ENCODE peak calls at places on chromosome 1, in six cellular contexts. One of them, this sample, is unnamed. For H3K9me3, the result is how much of the 10 kb centered on the place peaks cover.

GRCh38 chr1:32303997-32304622 is 12.2 kb downstream of the HDAC1 start:
- DNase-seq in cardiac muscle cell: no peak
- DNase-seq in body of pancreas: no peak
- DNase-seq in Peyer's patch: no peak
- DNase-seq in psoas muscle: no peak
- DNase-seq in GM12878: no peak
- DNase-seq in this sample: no peak

GRCh38 chr1:208190784-208191183 is 53.4 kb downstream of the PLXNA2 start:
- DNase-seq in GM12878: no peak
- DNase-seq in cardiac muscle cell: no peak
- DNase-seq in Peyer's patch: no peak
- DNase-seq in psoas muscle: no peak
- DNase-seq in body of pancreas: no peak
- DNase-seq in this sample: no peak

GRCh38 chr1:6373961-6374720 is 19.4 kb downstream of the ACOT7 start:
- DNase-seq in Peyer's patch: no peak
- DNase-seq in body of pancreas: peak
- DNase-seq in cardiac muscle cell: no peak
- DNase-seq in GM12878: no peak
- DNase-seq in psoas muscle: no peak
- DNase-seq in this sample: no peak

GRCh38 chr1:240484804-240485441 is 127.0 kb downstream of the GREM2 start:
- DNase-seq in cardiac muscle cell: no peak
- DNase-seq in GM12878: no peak
- DNase-seq in body of pancreas: no peak
- DNase-seq in psoas muscle: no peak
- DNase-seq in Peyer's patch: no peak
- DNase-seq in this sample: no peak

GRCh38 chr1:209277662-209278061 is 305.9 kb upstream of the CAMK1G start:
- DNase-seq in psoas muscle: no peak
- DNase-seq in body of pancreas: no peak
- DNase-seq in GM12878: no peak
- DNase-seq in cardiac muscle cell: no peak
- DNase-seq in Peyer's patch: no peak
- DNase-seq in this sample: no peak

GRCh38 chr1:240621249-240621648 is 9.3 kb upstream of the GREM2 start:
- DNase-seq in GM12878: no peak
- DNase-seq in body of pancreas: no peak
- DNase-seq in Peyer's patch: no peak
- DNase-seq in cardiac muscle cell: no peak
- DNase-seq in psoas muscle: no peak
- DNase-seq in this sample: no peak

GRCh38 chr1:56409112-56409691 is 170.2 kb downstream of the PLPP3 start:
- DNase-seq in GM12878: no peak
- DNase-seq in cardiac muscle cell: no peak
- DNase-seq in Peyer's patch: peak
- DNase-seq in psoas muscle: peak
- DNase-seq in body of pancreas: peak
- DNase-seq in this sample: no peak

GRCh38 chr1:117070124-117070523 is 10.0 kb downstream of the TTF2 start:
- DNase-seq in cardiac muscle cell: no peak
- DNase-seq in body of pancreas: no peak
- DNase-seq in GM12878: peak
- DNase-seq in psoas muscle: no peak
- DNase-seq in Peyer's patch: no peak
- DNase-seq in this sample: no peak

GRCh38 chr1:226908419-226908818 is 31.7 kb upstream of the COQ8A start:
- DNase-seq in psoas muscle: no peak
- DNase-seq in body of pancreas: no peak
- DNase-seq in Peyer's patch: no peak
- DNase-seq in GM12878: no peak
- DNase-seq in cardiac muscle cell: no peak
- DNase-seq in this sample: no peak

GRCh38 chr1:158932171-158932570 is 819 bp downstream of the PYHIN1 start:
- DNase-seq in GM12878: no peak
- DNase-seq in psoas muscle: no peak
- DNase-seq in body of pancreas: no peak
- DNase-seq in Peyer's patch: no peak
- DNase-seq in cardiac muscle cell: no peak
- DNase-seq in this sample: no peak
- H3K9me3 ChIP-seq in GM12878: under half
- H3K9me3 ChIP-seq in psoas muscle: under half
- H3K9me3 ChIP-seq in body of pancreas: under half
- H3K9me3 ChIP-seq in Peyer's patch: under half
- H3K9me3 ChIP-seq in cardiac muscle cell: under half
- H3K9me3 ChIP-seq in this sample: under half

GRCh38 chr1:150820710-150821521 is 12.9 kb upstream of the CTSK start:
- DNase-seq in body of pancreas: no peak
- DNase-seq in cardiac muscle cell: no peak
- DNase-seq in GM12878: no peak
- DNase-seq in Peyer's patch: no peak
- DNase-seq in psoas muscle: no peak
- DNase-seq in this sample: no peak

GRCh38 chr1:150829751-150830150 is 21.7 kb upstream of the CTSK start:
- DNase-seq in cardiac muscle cell: no peak
- DNase-seq in Peyer's patch: no peak
- DNase-seq in body of pancreas: no peak
- DNase-seq in psoas muscle: no peak
- DNase-seq in GM12878: no peak
- DNase-seq in this sample: no peak

GRCh38 chr1:150826299-150826698 is 18.2 kb upstream of the CTSK start:
- DNase-seq in Peyer's patch: no peak
- DNase-seq in cardiac muscle cell: no peak
- DNase-seq in GM12878: no peak
- DNase-seq in psoas muscle: no peak
- DNase-seq in body of pancreas: no peak
- DNase-seq in this sample: no peak
- H3K27ac ChIP-seq in Peyer's patch: no peak
- H3K27ac ChIP-seq in cardiac muscle cell: no peak
- H3K27ac ChIP-seq in GM12878: no peak
- H3K27ac ChIP-seq in psoas muscle: no peak
- H3K27ac ChIP-seq in body of pancreas: no peak
- H3K27ac ChIP-seq in this sample: no peak

GRCh38 chr1:231159202-231159962 is 2.5 kb upstream of the TRIM67 start:
- DNase-seq in psoas muscle: no peak
- DNase-seq in Peyer's patch: no peak
- DNase-seq in body of pancreas: no peak
- DNase-seq in GM12878: no peak
- DNase-seq in cardiac muscle cell: no peak
- DNase-seq in this sample: no peak
- H3K9me3 ChIP-seq in psoas muscle: under half
- H3K9me3 ChIP-seq in Peyer's patch: under half
- H3K9me3 ChIP-seq in body of pancreas: under half
- H3K9me3 ChIP-seq in GM12878: under half
- H3K9me3 ChIP-seq in cardiac muscle cell: under half
- H3K9me3 ChIP-seq in this sample: under half

GRCh38 chr1:157409927-157410326 is 142.4 kb downstream of the FCRL5 start:
- DNase-seq in GM12878: no peak
- DNase-seq in Peyer's patch: no peak
- DNase-seq in psoas muscle: no peak
- DNase-seq in body of pancreas: no peak
- DNase-seq in cardiac muscle cell: no peak
- DNase-seq in this sample: no peak
- H3K27ac ChIP-seq in GM12878: no peak
- H3K27ac ChIP-seq in Peyer's patch: no peak
- H3K27ac ChIP-seq in psoas muscle: no peak
- H3K27ac ChIP-seq in body of pancreas: no peak
- H3K27ac ChIP-seq in cardiac muscle cell: no peak
- H3K27ac ChIP-seq in this sample: no peak

GRCh38 chr1:230575886-230576477 is 66.3 kb upstream of the COG2 start:
- DNase-seq in body of pancreas: no peak
- DNase-seq in Peyer's patch: no peak
- DNase-seq in GM12878: no peak
- DNase-seq in cardiac muscle cell: no peak
- DNase-seq in psoas muscle: no peak
- DNase-seq in this sample: no peak
- H3K9me3 ChIP-seq in body of pancreas: under half
- H3K9me3 ChIP-seq in Peyer's patch: under half
- H3K9me3 ChIP-seq in GM12878: under half
- H3K9me3 ChIP-seq in cardiac muscle cell: under half
- H3K9me3 ChIP-seq in psoas muscle: under half
- H3K9me3 ChIP-seq in this sample: under half

GRCh38 chr1:11068556-11069232 is 8.9 kb upstream of the SRM start:
- DNase-seq in cardiac muscle cell: no peak
- DNase-seq in body of pancreas: no peak
- DNase-seq in psoas muscle: no peak
- DNase-seq in GM12878: no peak
- DNase-seq in Peyer's patch: peak
- DNase-seq in this sample: peak

GRCh38 chr1:11064942-11065341 is 5.1 kb upstream of the SRM start:
- DNase-seq in GM12878: no peak
- DNase-seq in Peyer's patch: no peak
- DNase-seq in body of pancreas: no peak
- DNase-seq in cardiac muscle cell: no peak
- DNase-seq in psoas muscle: no peak
- DNase-seq in this sample: no peak

GRCh38 chr1:11067716-11068495 is 8.1 kb upstream of the SRM start:
- DNase-seq in Peyer's patch: peak
- DNase-seq in body of pancreas: no peak
- DNase-seq in cardiac muscle cell: no peak
- DNase-seq in psoas muscle: no peak
- DNase-seq in GM12878: no peak
- DNase-seq in this sample: peak

GRCh38 chr1:11062965-11063401 is 3.2 kb upstream of the SRM start:
- DNase-seq in Peyer's patch: no peak
- DNase-seq in body of pancreas: peak
- DNase-seq in GM12878: peak
- DNase-seq in cardiac muscle cell: no peak
- DNase-seq in psoas muscle: no peak
- DNase-seq in this sample: peak

GRCh38 chr1:11065796-11066195 is 6.0 kb upstream of the SRM start:
- DNase-seq in GM12878: no peak
- DNase-seq in body of pancreas: no peak
- DNase-seq in cardiac muscle cell: no peak
- DNase-seq in psoas muscle: no peak
- DNase-seq in Peyer's patch: no peak
- DNase-seq in this sample: no peak
- H3K27ac ChIP-seq in GM12878: no peak
- H3K27ac ChIP-seq in body of pancreas: no peak
- H3K27ac ChIP-seq in cardiac muscle cell: no peak
- H3K27ac ChIP-seq in psoas muscle: no peak
- H3K27ac ChIP-seq in Peyer's patch: no peak
- H3K27ac ChIP-seq in this sample: no peak

DNA sequence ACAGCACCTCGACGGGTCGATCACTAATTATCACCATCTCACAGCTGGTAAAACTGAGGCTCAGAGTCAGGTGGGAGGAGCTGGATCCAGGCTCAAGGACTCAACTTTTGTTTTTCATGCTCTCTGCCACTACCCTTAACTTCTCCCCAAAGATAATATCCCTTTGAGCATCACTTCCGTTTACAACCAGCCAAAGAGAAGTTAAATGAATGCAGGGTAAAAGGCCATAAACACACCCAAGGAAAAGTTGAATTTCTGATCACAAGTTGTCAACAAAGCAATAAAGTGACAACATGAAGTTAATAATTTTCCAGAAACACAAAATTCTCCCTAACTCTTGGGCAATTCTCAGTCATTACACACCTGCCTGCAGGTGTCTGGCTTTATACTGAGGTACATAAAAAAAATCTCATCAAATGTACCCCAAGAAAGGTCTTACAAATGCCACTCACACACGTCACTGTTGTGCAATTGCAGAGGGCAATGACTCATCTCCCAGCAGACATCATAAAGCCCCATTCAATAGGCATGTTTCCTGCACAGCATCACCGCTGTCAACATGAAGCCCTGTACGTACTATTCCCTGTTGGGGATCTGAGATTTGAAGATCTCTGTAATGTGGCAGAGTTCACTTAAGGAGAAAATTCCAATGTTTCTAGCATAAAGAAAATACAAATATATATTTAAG is 3.4 kb downstream of the OR2T11 start:
- DNase-seq in cardiac muscle cell: no peak
- DNase-seq in GM12878: no peak
- DNase-seq in Peyer's patch: peak
- DNase-seq in psoas muscle: no peak
- DNase-seq in body of pancreas: no peak
- DNase-seq in this sample: no peak
- H3K9me3 ChIP-seq in cardiac muscle cell: under half
- H3K9me3 ChIP-seq in GM12878: under half
- H3K9me3 ChIP-seq in Peyer's patch: under half
- H3K9me3 ChIP-seq in psoas muscle: under half
- H3K9me3 ChIP-seq in body of pancreas: under half
- H3K9me3 ChIP-seq in this sample: under half